ENCODE peak calls at places on chromosome 15, in ten cellular contexts. One of them, this sample, is unnamed.
A peak's percentile ranks its signal among the peaks of the same experiment; 100 is the strongest.

GRCh38 chr15:42137461-42138261 is 18.8 kb downstream of the PLA2G4F start:
- DNase-seq in esophagus squamous epithelium: no peak
- DNase-seq in activated B cell treated with CpG ODN at 0.5 μM for 24 hours: peak; percentile 15
- DNase-seq in WTC11: no peak
- DNase-seq in cardiac muscle cell: peak; percentile 67
- DNase-seq in suprapubic skin: peak; percentile 65
- DNase-seq in OCI-LY7: peak; percentile 66
- DNase-seq in progenitor cell of endocrine pancreas: no peak
- DNase-seq in heart left ventricle: no peak
- DNase-seq in heart right ventricle: no peak
- DNase-seq in this sample: peak; percentile 21

GRCh38 chr15:60392601-60392985 is 5.2 kb downstream of the ANXA2 start:
- DNase-seq in esophagus squamous epithelium: no peak
- DNase-seq in activated B cell treated with CpG ODN at 0.5 μM for 24 hours: no peak
- DNase-seq in WTC11: no peak
- DNase-seq in cardiac muscle cell: peak; percentile 82
- DNase-seq in suprapubic skin: no peak
- DNase-seq in OCI-LY7: no peak
- DNase-seq in progenitor cell of endocrine pancreas: no peak
- DNase-seq in heart left ventricle: no peak
- DNase-seq in heart right ventricle: no peak
- DNase-seq in this sample: no peak

GRCh38 chr15:74235962-74236361 is at the start of gene CCDC33:
- DNase-seq in esophagus squamous epithelium: no peak
- DNase-seq in activated B cell treated with CpG ODN at 0.5 μM for 24 hours: peak; percentile 20
- DNase-seq in WTC11: no peak
- DNase-seq in cardiac muscle cell: no peak
- DNase-seq in suprapubic skin: no peak
- DNase-seq in OCI-LY7: peak; percentile 3
- DNase-seq in progenitor cell of endocrine pancreas: no peak
- DNase-seq in heart left ventricle: no peak
- DNase-seq in heart right ventricle: no peak
- DNase-seq in this sample: no peak

GRCh38 chr15:57354436-57355123 is 21.7 kb upstream of the CGNL1 start:
- DNase-seq in esophagus squamous epithelium: no peak
- DNase-seq in activated B cell treated with CpG ODN at 0.5 μM for 24 hours: no peak
- DNase-seq in WTC11: no peak
- DNase-seq in cardiac muscle cell: no peak
- DNase-seq in suprapubic skin: no peak
- DNase-seq in OCI-LY7: no peak
- DNase-seq in progenitor cell of endocrine pancreas: no peak
- DNase-seq in heart left ventricle: no peak
- DNase-seq in heart right ventricle: no peak
- DNase-seq in this sample: no peak

GRCh38 chr15:80991446-80991845 is 1.8 kb upstream of the MESD start:
- DNase-seq in esophagus squamous epithelium: no peak
- DNase-seq in activated B cell treated with CpG ODN at 0.5 μM for 24 hours: no peak
- DNase-seq in WTC11: no peak
- DNase-seq in cardiac muscle cell: peak; percentile 72
- DNase-seq in suprapubic skin: no peak
- DNase-seq in OCI-LY7: peak; percentile 71
- DNase-seq in progenitor cell of endocrine pancreas: no peak
- DNase-seq in heart left ventricle: peak; percentile 67
- DNase-seq in heart right ventricle: peak; percentile 32
- DNase-seq in this sample: no peak

GRCh38 chr15:49301562-49301961 is 121.5 kb upstream of the FGF7 start:
- DNase-seq in esophagus squamous epithelium: no peak
- DNase-seq in activated B cell treated with CpG ODN at 0.5 μM for 24 hours: no peak
- DNase-seq in WTC11: no peak
- DNase-seq in cardiac muscle cell: peak; percentile 32
- DNase-seq in suprapubic skin: no peak
- DNase-seq in OCI-LY7: no peak
- DNase-seq in progenitor cell of endocrine pancreas: no peak
- DNase-seq in heart left ventricle: no peak
- DNase-seq in heart right ventricle: no peak
- DNase-seq in this sample: no peak

GRCh38 chr15:39596358-39597051 is 15.6 kb downstream of the THBS1 start:
- DNase-seq in esophagus squamous epithelium: no peak
- DNase-seq in activated B cell treated with CpG ODN at 0.5 μM for 24 hours: no peak
- DNase-seq in WTC11: no peak
- DNase-seq in cardiac muscle cell: peak; percentile 34
- DNase-seq in suprapubic skin: no peak
- DNase-seq in OCI-LY7: no peak
- DNase-seq in progenitor cell of endocrine pancreas: no peak
- DNase-seq in heart left ventricle: no peak
- DNase-seq in heart right ventricle: no peak
- DNase-seq in this sample: no peak

GRCh38 chr15:73862276-73862675 is 11.1 kb upstream of the TBC1D21 start:
- DNase-seq in esophagus squamous epithelium: no peak
- DNase-seq in activated B cell treated with CpG ODN at 0.5 μM for 24 hours: no peak
- DNase-seq in WTC11: no peak
- DNase-seq in cardiac muscle cell: no peak
- DNase-seq in suprapubic skin: no peak
- DNase-seq in OCI-LY7: no peak
- DNase-seq in progenitor cell of endocrine pancreas: no peak
- DNase-seq in heart left ventricle: no peak
- DNase-seq in heart right ventricle: no peak
- DNase-seq in this sample: no peak

GRCh38 chr15:35470441-35470840 is 75.5 kb downstream of the DPH6 start:
- DNase-seq in esophagus squamous epithelium: no peak
- DNase-seq in activated B cell treated with CpG ODN at 0.5 μM for 24 hours: no peak
- DNase-seq in WTC11: no peak
- DNase-seq in cardiac muscle cell: no peak
- DNase-seq in suprapubic skin: no peak
- DNase-seq in OCI-LY7: no peak
- DNase-seq in progenitor cell of endocrine pancreas: no peak
- DNase-seq in heart left ventricle: no peak
- DNase-seq in heart right ventricle: no peak
- DNase-seq in this sample: no peak

GRCh38 chr15:62750471-62750870 is 292.1 kb upstream of the TPM1 start:
- DNase-seq in esophagus squamous epithelium: no peak
- DNase-seq in activated B cell treated with CpG ODN at 0.5 μM for 24 hours: no peak
- DNase-seq in WTC11: no peak
- DNase-seq in cardiac muscle cell: no peak
- DNase-seq in suprapubic skin: no peak
- DNase-seq in OCI-LY7: no peak
- DNase-seq in progenitor cell of endocrine pancreas: no peak
- DNase-seq in heart left ventricle: no peak
- DNase-seq in heart right ventricle: no peak
- DNase-seq in this sample: no peak

GRCh38 chr15:62745621-62746180 is 296.8 kb upstream of the TPM1 start:
- DNase-seq in esophagus squamous epithelium: no peak
- DNase-seq in activated B cell treated with CpG ODN at 0.5 μM for 24 hours: no peak
- DNase-seq in WTC11: no peak
- DNase-seq in cardiac muscle cell: no peak
- DNase-seq in suprapubic skin: no peak
- DNase-seq in OCI-LY7: no peak
- DNase-seq in progenitor cell of endocrine pancreas: no peak
- DNase-seq in heart left ventricle: no peak
- DNase-seq in heart right ventricle: no peak
- DNase-seq in this sample: no peak

GRCh38 chr15:62748175-62748574 is 294.4 kb upstream of the TPM1 start:
- DNase-seq in esophagus squamous epithelium: no peak
- DNase-seq in activated B cell treated with CpG ODN at 0.5 μM for 24 hours: no peak
- DNase-seq in WTC11: no peak
- DNase-seq in cardiac muscle cell: no peak
- DNase-seq in suprapubic skin: no peak
- DNase-seq in OCI-LY7: no peak
- DNase-seq in progenitor cell of endocrine pancreas: no peak
- DNase-seq in heart left ventricle: no peak
- DNase-seq in heart right ventricle: no peak
- DNase-seq in this sample: no peak

GRCh38 chr15:62749445-62749844 is 293.1 kb upstream of the TPM1 start:
- DNase-seq in esophagus squamous epithelium: no peak
- DNase-seq in activated B cell treated with CpG ODN at 0.5 μM for 24 hours: no peak
- DNase-seq in WTC11: no peak
- DNase-seq in cardiac muscle cell: no peak
- DNase-seq in suprapubic skin: no peak
- DNase-seq in OCI-LY7: no peak
- DNase-seq in progenitor cell of endocrine pancreas: no peak
- DNase-seq in heart left ventricle: no peak
- DNase-seq in heart right ventricle: no peak
- DNase-seq in this sample: no peak

GRCh38 chr15:62749036-62749435 is 293.5 kb upstream of the TPM1 start:
- DNase-seq in esophagus squamous epithelium: no peak
- DNase-seq in activated B cell treated with CpG ODN at 0.5 μM for 24 hours: no peak
- DNase-seq in WTC11: no peak
- DNase-seq in cardiac muscle cell: no peak
- DNase-seq in suprapubic skin: no peak
- DNase-seq in OCI-LY7: no peak
- DNase-seq in progenitor cell of endocrine pancreas: no peak
- DNase-seq in heart left ventricle: no peak
- DNase-seq in heart right ventricle: no peak
- DNase-seq in this sample: no peak
- TF ChIP-seq CTCF in esophagus squamous epithelium: no peak
- TF ChIP-seq CTCF in activated B cell treated with CpG ODN at 0.5 μM for 24 hours: no peak
- TF ChIP-seq CTCF in WTC11: no peak
- TF ChIP-seq CTCF in cardiac muscle cell: no peak
- TF ChIP-seq CTCF in suprapubic skin: no peak
- TF ChIP-seq CTCF in OCI-LY7: no peak
- TF ChIP-seq CTCF in progenitor cell of endocrine pancreas: no peak
- TF ChIP-seq CTCF in heart left ventricle: no peak
- TF ChIP-seq CTCF in heart right ventricle: no peak
- TF ChIP-seq CTCF in this sample: no peak

GRCh38 chr15:25436707-25437106 is 2.1 kb downstream of the UBE3A start:
- DNase-seq in esophagus squamous epithelium: no peak
- DNase-seq in activated B cell treated with CpG ODN at 0.5 μM for 24 hours: no peak
- DNase-seq in WTC11: no peak
- DNase-seq in cardiac muscle cell: no peak
- DNase-seq in suprapubic skin: no peak
- DNase-seq in OCI-LY7: no peak
- DNase-seq in progenitor cell of endocrine pancreas: no peak
- DNase-seq in heart left ventricle: no peak
- DNase-seq in heart right ventricle: no peak
- DNase-seq in this sample: no peak

GRCh38 chr15:25439456-25439836 is 622 bp upstream of the UBE3A start:
- DNase-seq in esophagus squamous epithelium: no peak
- DNase-seq in activated B cell treated with CpG ODN at 0.5 μM for 24 hours: no peak
- DNase-seq in WTC11: no peak
- DNase-seq in cardiac muscle cell: peak; percentile 31
- DNase-seq in suprapubic skin: no peak
- DNase-seq in OCI-LY7: peak; percentile 48
- DNase-seq in progenitor cell of endocrine pancreas: no peak
- DNase-seq in heart left ventricle: peak; percentile 29
- DNase-seq in heart right ventricle: no peak
- DNase-seq in this sample: no peak

GRCh38 chr15:25437751-25438600 is 848 bp downstream of the UBE3A start:
- DNase-seq in esophagus squamous epithelium: no peak
- DNase-seq in activated B cell treated with CpG ODN at 0.5 μM for 24 hours: peak; percentile 63
- DNase-seq in WTC11: peak; percentile 70
- DNase-seq in cardiac muscle cell: peak; percentile 60
- DNase-seq in suprapubic skin: no peak
- DNase-seq in OCI-LY7: peak; percentile 80
- DNase-seq in progenitor cell of endocrine pancreas: peak; percentile 70
- DNase-seq in heart left ventricle: peak; percentile 60
- DNase-seq in heart right ventricle: peak; percentile 66
- DNase-seq in this sample: peak; percentile 87

GRCh38 chr15:25441111-25441510 is 2.3 kb upstream of the UBE3A start:
- DNase-seq in esophagus squamous epithelium: no peak
- DNase-seq in activated B cell treated with CpG ODN at 0.5 μM for 24 hours: no peak
- DNase-seq in WTC11: no peak
- DNase-seq in cardiac muscle cell: no peak
- DNase-seq in suprapubic skin: no peak
- DNase-seq in OCI-LY7: no peak
- DNase-seq in progenitor cell of endocrine pancreas: no peak
- DNase-seq in heart left ventricle: no peak
- DNase-seq in heart right ventricle: no peak
- DNase-seq in this sample: no peak

GRCh38 chr15:25438601-25439455 is at the start of gene UBE3A:
- DNase-seq in esophagus squamous epithelium: peak; percentile 53
- DNase-seq in activated B cell treated with CpG ODN at 0.5 μM for 24 hours: peak; percentile 93
- DNase-seq in WTC11: peak; percentile 87
- DNase-seq in cardiac muscle cell: peak; percentile 97
- DNase-seq in suprapubic skin: peak; percentile 91
- DNase-seq in OCI-LY7: peak; percentile 94
- DNase-seq in progenitor cell of endocrine pancreas: peak; percentile 83
- DNase-seq in heart left ventricle: peak; percentile 92
- DNase-seq in heart right ventricle: peak; percentile 94
- DNase-seq in this sample: peak; percentile 97
- TF ChIP-seq CTCF in esophagus squamous epithelium: no peak
- TF ChIP-seq CTCF in activated B cell treated with CpG ODN at 0.5 μM for 24 hours: no peak
- TF ChIP-seq CTCF in WTC11: no peak
- TF ChIP-seq CTCF in cardiac muscle cell: peak; percentile 29
- TF ChIP-seq CTCF in suprapubic skin: no peak
- TF ChIP-seq CTCF in OCI-LY7: peak; percentile 17
- TF ChIP-seq CTCF in progenitor cell of endocrine pancreas: no peak
- TF ChIP-seq CTCF in heart left ventricle: peak; percentile 32
- TF ChIP-seq CTCF in heart right ventricle: peak; percentile 32
- TF ChIP-seq CTCF in this sample: peak; percentile 54

DNA sequence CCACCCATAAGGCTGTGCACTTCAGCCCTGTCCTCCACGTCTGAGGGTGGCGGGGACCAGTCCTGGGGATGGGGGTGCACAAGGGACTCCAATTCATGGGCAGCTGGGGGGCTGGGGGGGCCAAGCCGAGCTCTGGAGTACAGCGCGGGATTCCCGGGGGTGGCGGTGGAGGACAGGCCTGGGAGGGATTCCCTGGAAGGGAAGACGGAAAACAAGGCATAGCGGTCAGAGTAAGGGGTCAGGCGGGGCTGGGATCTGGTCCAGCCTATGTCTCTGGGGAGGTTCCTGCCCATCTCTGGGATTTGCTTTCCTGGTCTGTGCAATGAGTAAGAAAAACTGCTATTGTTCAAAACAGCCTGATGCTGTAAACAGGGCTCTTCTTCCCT is 8.1 kb upstream of the IGDCC3 start:
- DNase-seq in esophagus squamous epithelium: no peak
- DNase-seq in activated B cell treated with CpG ODN at 0.5 μM for 24 hours: no peak
- DNase-seq in WTC11: no peak
- DNase-seq in cardiac muscle cell: peak; percentile 83
- DNase-seq in suprapubic skin: no peak
- DNase-seq in OCI-LY7: no peak
- DNase-seq in progenitor cell of endocrine pancreas: no peak
- DNase-seq in heart left ventricle: peak; percentile 59
- DNase-seq in heart right ventricle: peak; percentile 63
- DNase-seq in this sample: peak; percentile 60
- TF ChIP-seq CTCF in esophagus squamous epithelium: no peak
- TF ChIP-seq CTCF in activated B cell treated with CpG ODN at 0.5 μM for 24 hours: no peak
- TF ChIP-seq CTCF in WTC11: no peak
- TF ChIP-seq CTCF in cardiac muscle cell: no peak
- TF ChIP-seq CTCF in suprapubic skin: no peak
- TF ChIP-seq CTCF in OCI-LY7: peak; percentile 32
- TF ChIP-seq CTCF in progenitor cell of endocrine pancreas: no peak
- TF ChIP-seq CTCF in heart left ventricle: no peak
- TF ChIP-seq CTCF in heart right ventricle: no peak
- TF ChIP-seq CTCF in this sample: peak; percentile 59

GRCh38 chr15:70547846-70548487 is 215.4 kb downstream of the UACA start:
- DNase-seq in esophagus squamous epithelium: no peak
- DNase-seq in activated B cell treated with CpG ODN at 0.5 μM for 24 hours: no peak
- DNase-seq in WTC11: no peak
- DNase-seq in cardiac muscle cell: no peak
- DNase-seq in suprapubic skin: no peak
- DNase-seq in OCI-LY7: no peak
- DNase-seq in progenitor cell of endocrine pancreas: no peak
- DNase-seq in heart left ventricle: no peak
- DNase-seq in heart right ventricle: no peak
- DNase-seq in this sample: no peak
- TF ChIP-seq CTCF in esophagus squamous epithelium: no peak
- TF ChIP-seq CTCF in activated B cell treated with CpG ODN at 0.5 μM for 24 hours: no peak
- TF ChIP-seq CTCF in WTC11: no peak
- TF ChIP-seq CTCF in cardiac muscle cell: no peak
- TF ChIP-seq CTCF in suprapubic skin: no peak
- TF ChIP-seq CTCF in OCI-LY7: no peak
- TF ChIP-seq CTCF in progenitor cell of endocrine pancreas: no peak
- TF ChIP-seq CTCF in heart left ventricle: no peak
- TF ChIP-seq CTCF in heart right ventricle: no peak
- TF ChIP-seq CTCF in this sample: no peak

This sample was measured in chondrocyte.